ENCODE peak calls at places on chromosomes 13 and 19, in five cellular contexts. U is K562, R is SK-N-SH, S is HepG2, A is GM12878. W is an unnamed sample.

GRCh38 chr13:68380041-68380973 is 1150.2 kb upstream of the PCDH9 start:
- DNase-seq in A (no peak), R (no peak), S (peak), U (no peak), W (no peak)

GRCh38 chr13:63435668-63436275 is 2020.1 kb upstream of the PCDH20 start:
- DNase-seq in S (no peak), A (no peak), U (no peak), R (no peak), W (no peak)

GRCh38 chr19:47719047-47719885 is 6.0 kb downstream of the EHD2 start:
- DNase-seq in R (peak), S (peak), A (no peak), U (no peak), W (no peak)

GRCh38 chr19:5142725-5143097 is 173.8 kb downstream of the KDM4B start:
- DNase-seq in R (no peak), A (no peak), S (no peak), U (no peak), W (no peak)

GRCh38 chr19:33953023-33953422 is 156.4 kb downstream of the KCTD15 start:
- DNase-seq in U (no peak), R (no peak), A (no peak), S (no peak), W (no peak)

GRCh38 chr19:1254081-1254527 is 5.7 kb downstream of the MIDN start:
- DNase-seq in A (no peak), U (no peak), S (no peak), R (no peak), W (no peak)

GRCh38 chr19:11478167-11479089 is 2.4 kb downstream of the ELAVL3 start:
- DNase-seq in R (no peak), U (peak), S (no peak), A (no peak), W (no peak)

GRCh38 chr13:23610187-23610576 is 40.0 kb downstream of the TNFRSF19 start:
- DNase-seq in R (no peak), S (peak), A (no peak), U (no peak), W (no peak)

GRCh38 chr19:54190942-54191670 is at the start of gene TSEN34:
- DNase-seq in S (peak), R (peak), A (no peak), U (peak), W (peak)

GRCh38 chr13:103883698-103884097 is 817.5 kb upstream of the SLC10A2 start:
- DNase-seq in A (no peak), S (no peak), U (no peak), R (no peak), W (no peak)

GRCh38 chr13:46530084-46530935 is 22.7 kb upstream of the LRCH1 start:
- DNase-seq in U (no peak), S (no peak), A (no peak), R (no peak), W (no peak)

GRCh38 chr13:81606074-81606473 is 1265.1 kb upstream of the SPRY2 start:
- DNase-seq in U (no peak), R (no peak), A (no peak), S (no peak), W (no peak)

GRCh38 chr13:111895896-111896821 is 170.8 kb upstream of the SOX1 start:
- DNase-seq in U (no peak), R (no peak), S (no peak), A (no peak), W (no peak)

GRCh38 chr13:48253849-48254248 is 20.8 kb downstream of the ITM2B start:
- DNase-seq in R (no peak), U (no peak), S (peak), A (no peak), W (no peak)

GRCh38 chr19:808176-808741 is 11.0 kb downstream of the PTBP1 start:
- DNase-seq in R (peak), A (no peak), U (no peak), S (no peak), W (no peak)

GRCh38 chr13:100657881-100658315 is 16.7 kb downstream of the TMTC4 start:
- DNase-seq in U (no peak), A (no peak), S (no peak), R (no peak), W (no peak)

GRCh38 chr13:73898276-73898675 is 235.9 kb downstream of the KLF12 start:
- DNase-seq in A (no peak), U (no peak), S (no peak), R (peak), W (no peak)

GRCh38 chr13:111912991-111913781 is 153.8 kb upstream of the SOX1 start:
- DNase-seq in R (no peak), S (no peak), U (no peak), A (no peak), W (no peak)

GRCh38 chr13:97535619-97536018 is 101.7 kb downstream of the RAP2A start:
- DNase-seq in S (no peak), U (no peak), A (no peak), R (no peak), W (no peak)

GRCh38 chr13:70723732-70724131 is 615.5 kb upstream of the KLHL1 start:
- DNase-seq in U (no peak), R (peak), A (no peak), S (peak), W (peak)

GRCh38 chr19:34995551-34995950 is 4.6 kb upstream of the GRAMD1A start:
- DNase-seq in R (no peak), S (peak), A (no peak), U (no peak), W (no peak)
- TF ChIP-seq FOXM1 in R (no peak), S (no peak), A (no peak), U (no peak), W (no peak)

GRCh38 chr19:17610384-17610783 is 54.9 kb downstream of the COLGALT1 start:
- DNase-seq in R (peak), S (peak), U (peak), A (no peak), W (peak)
- TF ChIP-seq FOXM1 in R (no peak), S (no peak), U (no peak), A (no peak), W (no peak)

DNA sequence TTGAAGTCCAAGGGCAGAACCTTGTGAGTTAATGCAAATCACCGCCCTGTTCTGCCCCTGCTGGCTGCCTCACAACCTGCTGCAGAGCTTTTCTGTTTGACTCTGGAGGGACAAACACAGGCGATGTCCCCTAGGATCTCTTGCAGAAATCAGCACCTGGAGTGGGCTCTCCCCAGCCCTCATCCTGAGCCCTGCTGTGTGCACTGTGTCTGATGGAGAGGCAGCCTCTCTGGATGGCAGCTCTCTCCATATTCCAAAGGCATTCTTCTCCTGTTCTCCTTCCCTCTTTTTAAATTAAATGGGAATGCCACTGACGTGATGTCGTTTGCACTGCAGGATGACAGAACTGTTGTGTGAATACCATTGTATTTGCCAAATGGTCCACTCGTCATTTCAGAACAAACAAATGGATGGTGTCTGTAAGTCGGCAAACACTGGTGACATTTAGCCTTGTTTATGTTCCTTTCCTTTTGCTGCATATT is 184.1 kb downstream of the ZNF536 start:
- DNase-seq in A (no peak), U (no peak), S (no peak), R (no peak), W (peak)
- TF ChIP-seq FOXM1 in A (no peak), U (no peak), S (no peak), R (no peak), W (no peak)

DNA sequence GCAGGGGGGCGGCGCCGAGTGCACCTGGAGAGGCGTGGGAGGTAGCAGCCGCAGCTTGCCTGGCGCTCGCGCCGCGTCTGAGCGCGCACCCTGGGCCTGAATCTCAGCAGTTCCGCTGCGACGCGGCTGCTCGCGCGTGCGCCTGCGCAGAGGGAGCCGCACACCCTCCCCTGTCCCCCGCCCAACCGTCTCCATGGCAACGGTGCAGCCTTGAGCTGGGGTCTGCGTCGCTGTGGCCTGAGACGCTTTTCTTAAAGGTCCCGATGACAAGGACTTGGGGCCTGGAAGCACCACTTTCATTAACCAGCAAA is at the start of gene PNMA8B:
- DNase-seq in R (peak), A (no peak), S (no peak), U (peak), W (no peak)
- TF ChIP-seq FOXM1 in R (no peak), A (no peak), S (no peak), U (no peak), W (no peak)

GRCh38 chr13:42409061-42409460 is 137.1 kb downstream of the AKAP11 start:
- DNase-seq in S (no peak), R (no peak), U (no peak), A (no peak), W (no peak)
- TF ChIP-seq FOXM1 in S (no peak), R (no peak), U (no peak), A (no peak), W (no peak)

DNA sequence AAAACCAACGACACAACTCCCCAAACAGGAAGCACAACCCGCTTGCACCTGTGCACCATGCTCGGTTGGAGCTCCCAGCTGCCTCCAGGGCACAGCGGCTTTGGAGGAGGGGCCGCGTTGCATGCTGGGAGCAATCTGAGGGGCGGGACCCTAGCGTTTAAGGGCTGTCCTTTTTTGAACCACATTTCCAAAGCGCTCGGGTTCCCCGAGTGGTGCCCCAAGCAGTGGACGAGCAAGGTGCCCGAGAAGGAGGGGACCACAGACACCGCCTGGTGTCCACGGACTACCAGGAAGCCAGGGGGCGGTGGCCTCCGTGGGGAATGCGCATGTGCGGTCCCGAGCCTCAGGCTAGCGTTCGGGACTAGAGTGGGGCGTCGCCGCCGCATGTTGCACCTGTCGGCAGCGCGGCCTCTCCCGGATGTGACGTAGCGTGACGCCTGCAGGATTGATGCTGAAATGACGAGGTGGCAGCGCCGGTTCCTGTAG is 11.9 kb upstream of the ZNF57 start:
- DNase-seq in A (no peak), S (no peak), R (no peak), U (no peak), W (no peak)
- TF ChIP-seq FOXM1 in A (no peak), S (no peak), R (no peak), U (no peak), W (no peak)

GRCh38 chr19:19296953-19297689 is 23.2 kb downstream of the SUGP1 start:
- DNase-seq in R (peak), A (no peak), U (no peak), S (no peak), W (no peak)
- TF ChIP-seq FOXM1 in R (no peak), A (no peak), U (no peak), S (no peak), W (no peak)

DNA sequence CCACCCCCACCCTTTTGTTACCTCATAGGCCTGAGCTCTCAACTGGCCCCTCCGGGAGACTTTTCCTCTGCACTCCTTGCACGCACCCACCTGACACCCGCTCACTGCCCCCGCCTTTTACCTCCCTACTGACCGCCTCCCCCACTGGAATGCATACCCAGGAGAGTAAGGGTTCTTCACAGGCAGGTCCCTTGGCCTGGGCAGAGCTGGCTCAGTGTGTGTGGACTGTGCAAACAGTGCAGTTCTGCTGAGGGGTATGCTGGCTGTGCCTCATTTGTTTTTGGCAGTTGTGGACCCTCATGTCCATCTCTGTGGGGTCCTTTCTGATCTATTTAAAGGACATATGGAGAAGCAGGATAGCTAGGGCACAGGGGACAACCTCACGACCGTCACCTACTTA is 5.0 kb downstream of the ZSCAN18 start:
- DNase-seq in U (no peak), R (no peak), A (no peak), S (no peak), W (no peak)
- TF ChIP-seq FOXM1 in U (no peak), R (no peak), A (no peak), S (no peak), W (no peak)